ENCODE peak calls at places on chromosomes 13 and 19, in nine cellular contexts. W, G, O, L, I, J, E, A and K are unnamed samples.

GRCh38 chr13:51838235-51838846 is 6.6 kb downstream of the TMEM272 start:
- DNase-seq in W (no peak), G (no peak), O (peak), L (no peak), I (no peak), J (no peak), E (no peak), A (no peak), K (no peak)

GRCh38 chr19:7381073-7381390 is 32.3 kb downstream of the ARHGEF18 start:
- DNase-seq in W (no peak), G (no peak), O (no peak), L (no peak), I (no peak), J (no peak), E (peak), A (no peak), K (no peak)

GRCh38 chr19:18340990-18341868 is 831 bp downstream of the PGPEP1 start:
- DNase-seq in W (peak), G (no peak), O (no peak), L (no peak), I (no peak), J (peak), E (peak), A (peak), K (peak)

GRCh38 chr19:28023064-28023463 is 1189.9 kb downstream of the UQCRFS1 start:
- DNase-seq in W (no peak), G (no peak), O (peak), L (no peak), I (no peak), J (no peak), E (peak), A (no peak), K (no peak)

GRCh38 chr13:59391696-59392095 is 772.0 kb downstream of the DIAPH3 start:
- DNase-seq in W (no peak), G (peak), O (peak), L (peak), I (peak), J (peak), E (peak), A (peak), K (no peak)

GRCh38 chr19:50480281-50481111 is 3.8 kb upstream of the GARIN5A start:
- DNase-seq in W (no peak), G (no peak), O (no peak), L (no peak), I (no peak), J (no peak), E (no peak), A (no peak), K (no peak)

GRCh38 chr13:50130686-50131051 is 115.4 kb downstream of the KCNRG start:
- DNase-seq in W (no peak), G (peak), O (peak), L (no peak), I (no peak), J (no peak), E (peak), A (peak), K (peak)

GRCh38 chr13:93925976-93926375 is 553.5 kb downstream of the DCT start:
- DNase-seq in W (no peak), G (no peak), O (no peak), L (no peak), I (no peak), J (no peak), E (no peak), A (no peak), K (no peak)

GRCh38 chr13:112899618-112900600 is 69.1 kb upstream of the MCF2L start:
- DNase-seq in W (no peak), G (no peak), O (no peak), L (no peak), I (no peak), J (peak), E (no peak), A (peak), K (no peak)

GRCh38 chr13:94173312-94173854 is 306.1 kb downstream of the DCT start:
- DNase-seq in W (no peak), G (no peak), O (peak), L (no peak), I (no peak), J (no peak), E (peak), A (no peak), K (no peak)

GRCh38 chr13:111215081-111216047 is 100.3 kb downstream of the ARHGEF7 start:
- DNase-seq in W (no peak), G (no peak), O (no peak), L (no peak), I (no peak), J (no peak), E (no peak), A (no peak), K (no peak)

GRCh38 chr13:70732611-70733010 is 624.4 kb upstream of the KLHL1 start:
- DNase-seq in W (no peak), G (no peak), O (no peak), L (peak), I (no peak), J (no peak), E (no peak), A (no peak), K (no peak)

GRCh38 chr19:2719910-2720776 is 1.0 kb downstream of the DIRAS1 start:
- DNase-seq in W (no peak), G (peak), O (peak), L (no peak), I (no peak), J (no peak), E (peak), A (no peak), K (peak)

GRCh38 chr13:40476175-40476958 is 190.1 kb downstream of the FOXO1 start:
- DNase-seq in W (no peak), G (no peak), O (peak), L (no peak), I (no peak), J (no peak), E (peak), A (no peak), K (no peak)

GRCh38 chr13:45331981-45332830 is 8.8 kb downstream of the TPT1 start:
- DNase-seq in W (peak), G (no peak), O (peak), L (no peak), I (peak), J (no peak), E (peak), A (no peak), K (no peak)

GRCh38 chr13:113567681-113568080 is 16.9 kb upstream of the TFDP1 start:
- DNase-seq in W (no peak), G (no peak), O (no peak), L (no peak), I (no peak), J (no peak), E (no peak), A (peak), K (no peak)

GRCh38 chr13:79775830-79776229 is 294.9 kb downstream of the NDFIP2 start:
- DNase-seq in W (peak), G (no peak), O (peak), L (no peak), I (peak), J (no peak), E (peak), A (peak), K (peak)

GRCh38 chr19:5339950-5340636 is 519 bp downstream of the PTPRS start:
- DNase-seq in W (no peak), G (peak), O (no peak), L (no peak), I (no peak), J (no peak), E (peak), A (no peak), K (peak)

GRCh38 chr13:95624020-95624419 is 20.5 kb downstream of the DZIP1 start:
- DNase-seq in W (no peak), G (peak), O (peak), L (no peak), I (peak), J (no peak), E (peak), A (no peak), K (no peak)

GRCh38 chr19:40613669-40614594 is 12.8 kb downstream of the LTBP4 start:
- DNase-seq in W (peak), G (peak), O (peak), L (peak), I (peak), J (peak), E (no peak), A (peak), K (peak)

GRCh38 chr13:23828866-23829265 is 60.3 kb downstream of the MIPEP start:
- DNase-seq in W (no peak), G (no peak), O (peak), L (no peak), I (no peak), J (no peak), E (peak), A (no peak), K (no peak)

GRCh38 chr13:84446972-84447700 is 564.9 kb upstream of the SLITRK1 start:
- DNase-seq in W (no peak), G (no peak), O (no peak), L (no peak), I (no peak), J (no peak), E (no peak), A (no peak), K (no peak)

GRCh38 chr13:39273953-39274352 is 235.7 kb downstream of the NHLRC3 start:
- DNase-seq in W (no peak), G (no peak), O (no peak), L (peak), I (no peak), J (no peak), E (no peak), A (peak), K (no peak)

GRCh38 chr13:35512271-35512920 is 35.9 kb upstream of the MAB21L1 start:
- DNase-seq in W (no peak), G (no peak), O (peak), L (no peak), I (no peak), J (no peak), E (peak), A (no peak), K (no peak)

GRCh38 chr19:50324331-50324730 is 4.8 kb downstream of the KCNC3 start:
- DNase-seq in W (no peak), G (no peak), O (no peak), L (no peak), I (no peak), J (no peak), E (no peak), A (no peak), K (no peak)